ENCODE peak calls at places on chromosome 20, in six cellular contexts. G is WTC11; D is effector memory CD8-positive, alpha-beta T cell; H is lower lobe of right lung; C is T-cell; K is RWPE2. V is an unnamed sample.

GRCh38 chr20:51001697-51002265 is 21.1 kb downstream of the KCNG1 start:
- ATAC-seq in G (no peak), D (no peak), H (no peak), C (no peak), K (no peak), V (no peak)

GRCh38 chr20:58436868-58437645 is 48.0 kb downstream of the VAPB start:
- ATAC-seq in G (no peak), D (no peak), H (no peak), C (no peak), K (no peak), V (no peak)

GRCh38 chr20:41361757-41362747 is 4.6 kb downstream of the EMILIN3 start:
- ATAC-seq in G (no peak), D (no peak), H (no peak), C (no peak), K (no peak), V (no peak)

GRCh38 chr20:61422636-61423425 is 170.8 kb downstream of the CDH4 start:
- ATAC-seq in G (peak), D (no peak), H (no peak), C (no peak), K (peak), V (no peak)

GRCh38 chr20:44284032-44284431 is 27.0 kb downstream of the FITM2 start:
- ATAC-seq in G (no peak), D (no peak), H (no peak), C (no peak), K (peak), V (no peak)

GRCh38 chr20:20549267-20549612 is 163.2 kb downstream of the RALGAPA2 start:
- ATAC-seq in G (no peak), D (no peak), H (no peak), C (no peak), K (peak), V (peak)

GRCh38 chr20:47665221-47665991 is 119.9 kb downstream of the SULF2 start:
- ATAC-seq in G (no peak), D (no peak), H (no peak), C (no peak), K (peak), V (peak)

GRCh38 chr20:31677553-31678260 is 40.0 kb downstream of the COX4I2 start:
- ATAC-seq in G (no peak), D (no peak), H (no peak), C (no peak), K (no peak), V (no peak)

GRCh38 chr20:19830351-19830750 is 72.3 kb downstream of the RIN2 start:
- ATAC-seq in G (no peak), D (no peak), H (no peak), C (no peak), K (no peak), V (no peak)

GRCh38 chr20:50146214-50146613 is 7.3 kb downstream of the PEDS1 start:
- ATAC-seq in G (no peak), D (no peak), H (no peak), C (no peak), K (no peak), V (no peak)

GRCh38 chr20:5316188-5317158 is at the start of gene PROKR2:
- ATAC-seq in G (peak), D (peak), H (peak), C (no peak), K (peak), V (no peak)

GRCh38 chr20:52425253-52425652 is 233.7 kb upstream of the ZFP64 start:
- ATAC-seq in G (no peak), D (no peak), H (no peak), C (no peak), K (peak), V (no peak)

GRCh38 chr20:9301129-9302072 is 213.0 kb upstream of the LAMP5 start:
- ATAC-seq in G (no peak), D (no peak), H (no peak), C (no peak), K (peak), V (peak)

GRCh38 chr20:41572010-41572572 is 46.1 kb downstream of the CHD6 start:
- ATAC-seq in G (peak), D (no peak), H (no peak), C (no peak), K (no peak), V (no peak)

GRCh38 chr20:57795347-57795697 is 85.5 kb upstream of the PMEPA1 start:
- ATAC-seq in G (no peak), D (no peak), H (no peak), C (no peak), K (peak), V (no peak)

GRCh38 chr20:12815369-12815768 is 193.4 kb upstream of the SPTLC3 start:
- ATAC-seq in G (no peak), D (no peak), H (no peak), C (no peak), K (no peak), V (no peak)

GRCh38 chr20:10710995-10711775 is 37.4 kb upstream of the JAG1 start:
- ATAC-seq in G (no peak), D (no peak), H (peak), C (no peak), K (no peak), V (no peak)

GRCh38 chr20:54539521-54540046 is 64.2 kb downstream of the DOK5 start:
- ATAC-seq in G (no peak), D (no peak), H (no peak), C (no peak), K (no peak), V (no peak)